ENCODE peak calls at places on chromosomes 7 and 10, in ten cellular contexts. P, W, B, A, H, M, Q, I, Y and F are unnamed samples.

GRCh38 chr10:91034494-91035157 is 113.7 kb upstream of the ANKRD1 start:
- DNase-seq in P (no peak), A (no peak), W (peak; percentile 84), I (no peak), B (peak; percentile 29), Q (peak; percentile 93), H (peak; percentile 51), Y (no peak), M (no peak), F (peak; percentile 18)

GRCh38 chr10:791639-792038 is 102.2 kb upstream of the DIP2C start:
- DNase-seq in Q (no peak), P (no peak), Y (no peak), I (no peak), H (no peak), B (no peak), A (no peak), W (no peak), M (no peak), F (no peak)

GRCh38 chr7:80918909-80919721 is at the start of gene SEMA3C:
- DNase-seq in B (peak; percentile 73), W (peak; percentile 92), M (no peak), Y (peak; percentile 80), I (no peak), A (no peak), H (peak; percentile 72), Q (peak; percentile 96), P (peak; percentile 72), F (peak; percentile 87)

GRCh38 chr10:122678266-122678665 is 21.4 kb downstream of the C10orf120 start:
- DNase-seq in Y (no peak), W (peak; percentile 25), H (no peak), P (no peak), Q (no peak), I (no peak), A (no peak), B (no peak), M (no peak), F (no peak)

GRCh38 chr7:45125193-45125904 is 13.9 kb upstream of the TBRG4 start:
- DNase-seq in A (no peak), I (no peak), H (no peak), Y (no peak), B (no peak), W (no peak), P (no peak), M (no peak), Q (no peak), F (no peak)

GRCh38 chr10:95290446-95290800 is 380 bp downstream of the PDLIM1 start:
- DNase-seq in M (no peak), A (no peak), H (no peak), B (no peak), Q (peak; percentile 78), P (no peak), W (no peak), Y (no peak), I (no peak), F (no peak)

GRCh38 chr7:95525503-95525902 is 39.8 kb downstream of the ASB4 start:
- DNase-seq in Y (no peak), P (no peak), A (no peak), H (no peak), B (no peak), M (no peak), W (peak; percentile 51), I (no peak), Q (no peak), F (no peak)

GRCh38 chr10:12826800-12827372 is 174.6 kb downstream of the CCDC3 start:
- DNase-seq in H (no peak), W (no peak), I (no peak), P (no peak), Y (no peak), A (no peak), Q (peak; percentile 74), M (no peak), B (no peak), F (no peak)

GRCh38 chr7:151399906-151400305 is 9.9 kb downstream of the WDR86 start:
- DNase-seq in M (no peak), Q (no peak), P (no peak), H (no peak), B (no peak), W (no peak), Y (no peak), I (peak; percentile 18), A (no peak), F (peak; percentile 39)

GRCh38 chr7:68155676-68156075 is 1159.0 kb downstream of the TYW1 start:
- DNase-seq in M (no peak), W (peak; percentile 64), Q (no peak), H (no peak), Y (no peak), P (no peak), B (no peak), A (no peak), I (no peak), F (no peak)

GRCh38 chr10:117126034-117126433 is 12.0 kb downstream of the VAX1 start:
- DNase-seq in B (no peak), A (no peak), H (no peak), M (no peak), I (no peak), W (no peak), P (no peak), Y (no peak), Q (no peak), F (no peak)

GRCh38 chr7:70589010-70589409 is 542.9 kb upstream of the GALNT17 start:
- DNase-seq in W (no peak), B (no peak), I (no peak), Q (no peak), Y (no peak), M (no peak), P (no peak), A (no peak), H (no peak), F (no peak)

GRCh38 chr7:17234398-17235021 is 63.9 kb upstream of the AHR start:
- DNase-seq in B (no peak), Q (no peak), W (peak; percentile 99), H (peak; percentile 95), M (peak; percentile 48), I (peak; percentile 13), P (peak; percentile 43), A (peak; percentile 50), Y (no peak), F (no peak)

GRCh38 chr7:88184848-88185304 is 35.0 kb downstream of the SRI start:
- DNase-seq in I (no peak), Q (peak; percentile 73), H (no peak), P (no peak), B (no peak), W (peak; percentile 88), A (no peak), M (no peak), Y (no peak), F (no peak)

GRCh38 chr7:22319424-22320403 is 37.2 kb downstream of the RAPGEF5 start:
- DNase-seq in H (no peak), B (no peak), Q (no peak), W (no peak), M (no peak), P (no peak), Y (peak; percentile 91), I (no peak), A (no peak), F (no peak)

GRCh38 chr7:1455241-1455939 is 3.9 kb downstream of the MICALL2 start:
- DNase-seq in I (no peak), Q (no peak), M (no peak), W (no peak), B (no peak), A (no peak), P (no peak), H (no peak), Y (no peak), F (peak; percentile 91)

GRCh38 chr7:24949884-24950283 is 30.1 kb downstream of the OSBPL3 start:
- DNase-seq in H (no peak), A (no peak), B (no peak), M (no peak), W (no peak), I (no peak), Q (no peak), Y (no peak), P (no peak), F (no peak)

GRCh38 chr7:114663502-114663901 is 248.9 kb downstream of the FOXP2 start:
- DNase-seq in P (no peak), B (no peak), Y (peak; percentile 69), Q (no peak), M (no peak), A (no peak), H (peak; percentile 27), I (no peak), W (no peak), F (no peak)